ENCODE peak calls at places on chromosomes 12 and 14, in four cellular contexts. E, C, U and F are unnamed samples.

GRCh38 chr14:53696217-53696965 is 260.2 kb downstream of the BMP4 start:
- DNase-seq in E (no peak), C (no peak), U (peak; percentile 1), F (no peak)

GRCh38 chr14:58697927-58698641 is 60.3 kb downstream of the DACT1 start:
- DNase-seq in E (peak; percentile 42), C (no peak), U (no peak), F (no peak)

GRCh38 chr14:24311837-24312615 is 724 bp downstream of the LTB4R start:
- DNase-seq in E (no peak), C (no peak), U (no peak), F (no peak)

GRCh38 chr12:32273712-32274111 is 125.6 kb upstream of the FGD4 start:
- DNase-seq in E (peak; percentile 25), C (no peak), U (no peak), F (no peak)

GRCh38 chr12:84910549-84911241 is 1.9 kb downstream of the SLC6A15 start:
- DNase-seq in E (no peak), C (no peak), U (peak; percentile 22), F (no peak)

GRCh38 chr12:38906482-38907170 is 1.2 kb upstream of the CPNE8 start:
- DNase-seq in E (peak; percentile 94), C (peak; percentile 88), U (peak; percentile 80), F (peak; percentile 36)

GRCh38 chr14:22276913-22277816 is 311.9 kb downstream of the DAD1 start:
- DNase-seq in E (no peak), C (no peak), U (no peak), F (no peak)

GRCh38 chr12:47942327-47943230 is 20.8 kb upstream of the TMEM106C start:
- DNase-seq in E (no peak), C (peak; percentile 27), U (no peak), F (no peak)

GRCh38 chr12:33825442-33825841 is 196.9 kb upstream of the ALG10 start:
- DNase-seq in E (no peak), C (no peak), U (no peak), F (no peak)

GRCh38 chr12:86710110-86710509 is 453.9 kb upstream of the MGAT4C start:
- DNase-seq in E (no peak), C (no peak), U (peak; percentile 29), F (no peak)

GRCh38 chr12:123998960-123999359 is 25.9 kb downstream of the ZNF664 start:
- DNase-seq in E (no peak), C (peak; percentile 34), U (peak; percentile 26), F (no peak)

GRCh38 chr14:94048676-94049624 is 22.8 kb downstream of the OTUB2 start:
- DNase-seq in E (no peak), C (no peak), U (no peak), F (no peak)

GRCh38 chr12:64531665-64532334 is 78.5 kb upstream of the RASSF3 start:
- DNase-seq in E (no peak), C (no peak), U (no peak), F (no peak)

GRCh38 chr14:78104130-78104529 is 66.0 kb upstream of the NRXN3 start:
- DNase-seq in E (no peak), C (no peak), U (no peak), F (no peak)

GRCh38 chr12:13435535-13435934 is 239.0 kb downstream of the EMP1 start:
- DNase-seq in E (no peak), C (no peak), U (no peak), F (no peak)

GRCh38 chr12:94762259-94762942 is 112.0 kb upstream of the TMCC3 start:
- DNase-seq in E (no peak), C (no peak), U (no peak), F (peak; percentile 91)

GRCh38 chr12:124044809-124045321 is 71.8 kb downstream of the ZNF664 start:
- DNase-seq in E (no peak), C (no peak), U (no peak), F (peak; percentile 67)

GRCh38 chr12:123761841-123762714 is at the start of gene DNAH10:
- DNase-seq in E (peak; percentile 54), C (no peak), U (peak; percentile 6), F (no peak)

GRCh38 chr14:105077649-105077995 is 12.4 kb upstream of the GPR132 start:
- DNase-seq in E (no peak), C (no peak), U (no peak), F (no peak)

GRCh38 chr12:12734054-12734453 is 16.9 kb downstream of the CDKN1B start:
- DNase-seq in E (no peak), C (no peak), U (peak; percentile 76), F (no peak)

GRCh38 chr12:130608132-130608531 is 108.0 kb downstream of the RIMBP2 start:
- DNase-seq in E (no peak), C (no peak), U (no peak), F (no peak)

GRCh38 chr12:81086342-81086741 is 8.5 kb downstream of the ACSS3 start:
- DNase-seq in E (no peak), C (peak; percentile 29), U (no peak), F (no peak)

GRCh38 chr14:103109789-103110415 is 13.4 kb upstream of the TNFAIP2 start:
- DNase-seq in E (no peak), C (peak; percentile 58), U (peak; percentile 76), F (no peak)

GRCh38 chr12:89016970-89017778 is 335.1 kb downstream of the DUSP6 start:
- DNase-seq in E (peak; percentile 42), C (peak; percentile 44), U (peak; percentile 53), F (no peak)

GRCh38 chr12:79983492-79983891 is 48.6 kb upstream of the PPP1R12A start:
- DNase-seq in E (no peak), C (no peak), U (peak; percentile 99), F (peak; percentile 40)

GRCh38 chr12:130121246-130122005 is 40.8 kb upstream of the FZD10 start:
- DNase-seq in E (no peak), C (no peak), U (no peak), F (no peak)

GRCh38 chr12:78403681-78404080 is 460.9 kb upstream of the SYT1 start:
- DNase-seq in E (no peak), C (no peak), U (peak; percentile 87), F (no peak)

GRCh38 chr12:106645074-106645421 is 62.2 kb downstream of the RFX4 start:
- DNase-seq in E (peak; percentile 78), C (no peak), U (peak; percentile 18), F (peak; percentile 12)

GRCh38 chr14:71621276-71621675 is 311.0 kb upstream of the RGS6 start:
- DNase-seq in E (no peak), C (no peak), U (peak; percentile 52), F (no peak)

GRCh38 chr12:93427779-93428564 is 13.8 kb downstream of the UBE2N start:
- DNase-seq in E (no peak), C (no peak), U (peak; percentile 52), F (no peak)

GRCh38 chr12:98645572-98646067 is 530 bp downstream of the APAF1 start:
- DNase-seq in E (peak; percentile 50), C (peak; percentile 25), U (no peak), F (no peak)

GRCh38 chr14:47438650-47439140 is 236.7 kb downstream of the MDGA2 start:
- DNase-seq in E (no peak), C (no peak), U (peak; percentile 83), F (no peak)

GRCh38 chr12:39178837-39179236 is 264.1 kb downstream of the KIF21A start:
- DNase-seq in E (no peak), C (no peak), U (no peak), F (no peak)

GRCh38 chr12:4954632-4955354 is 45.1 kb downstream of the KCNA1 start:
- DNase-seq in E (no peak), C (no peak), U (no peak), F (no peak)

GRCh38 chr14:69263364-69263763 is 3.4 kb downstream of the GALNT16 start:
- DNase-seq in E (no peak), C (peak; percentile 66), U (peak; percentile 89), F (no peak)

DNA sequence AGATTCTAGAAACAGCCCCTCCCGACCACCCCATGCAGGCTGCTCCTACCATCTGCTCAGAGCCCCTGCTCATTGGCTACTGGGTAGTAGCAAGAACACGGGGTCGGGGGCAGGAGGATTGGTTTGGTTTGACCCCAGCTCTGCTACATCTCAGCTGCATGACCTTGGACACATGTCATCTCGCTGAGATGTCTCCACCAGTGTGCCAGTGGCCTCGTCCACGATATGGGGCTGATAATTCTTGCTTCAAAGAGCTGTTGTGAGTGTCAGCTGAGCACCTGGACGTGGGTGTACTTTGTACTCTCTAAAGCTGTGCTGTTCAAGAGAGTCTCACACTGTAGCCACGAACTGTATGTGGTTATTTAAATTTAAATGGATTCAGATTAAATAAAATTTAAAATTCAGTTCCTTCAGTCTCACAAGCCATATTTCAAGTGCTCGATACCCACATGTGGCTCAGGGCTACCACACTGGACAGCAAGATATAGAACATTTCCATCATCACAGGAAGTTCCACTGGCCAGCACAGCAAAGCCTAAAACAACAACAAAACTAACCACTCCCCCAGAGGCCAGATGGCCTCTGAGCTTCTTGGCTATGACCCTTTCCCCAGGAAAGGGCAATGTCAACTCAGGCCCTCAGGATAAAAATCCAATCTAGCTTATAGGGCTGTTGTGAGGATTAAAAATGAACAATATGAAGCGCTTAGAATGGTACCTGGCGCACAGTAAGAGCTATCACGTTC is 18.6 kb downstream of the LTBP2 start:
- DNase-seq in E (no peak), C (no peak), U (no peak), F (no peak)
- H3K27ac ChIP-seq in E (peak overlapping the region; percentile 50), C (no peak overlapping the region), U (no peak overlapping the region), F (no peak overlapping the region)

GRCh38 chr12:71748081-71748850 is 6.4 kb upstream of the RAB21 start:
- DNase-seq in E (no peak), C (no peak), U (no peak), F (no peak)
- H3K27ac ChIP-seq in E (no peak overlapping the region), C (no peak overlapping the region), U (no peak overlapping the region), F (no peak overlapping the region)

GRCh38 chr12:25827747-25828146 is 130.7 kb upstream of the RASSF8 start:
- DNase-seq in E (no peak), C (no peak), U (no peak), F (no peak)

GRCh38 chr12:25830456-25830855 is 128.0 kb upstream of the RASSF8 start:
- DNase-seq in E (no peak), C (no peak), U (no peak), F (no peak)

GRCh38 chr12:25829192-25829591 is 129.3 kb upstream of the RASSF8 start:
- DNase-seq in E (no peak), C (peak; percentile 13), U (peak; percentile 91), F (peak; percentile 69)

GRCh38 chr12:25827141-25827540 is 131.3 kb upstream of the RASSF8 start:
- DNase-seq in E (no peak), C (no peak), U (no peak), F (no peak)

GRCh38 chr12:25828188-25828587 is 130.3 kb upstream of the RASSF8 start:
- DNase-seq in E (no peak), C (no peak), U (no peak), F (no peak)
- H3K27ac ChIP-seq in E (no peak overlapping the region), C (no peak overlapping the region), U (no peak overlapping the region), F (no peak overlapping the region)

DNA sequence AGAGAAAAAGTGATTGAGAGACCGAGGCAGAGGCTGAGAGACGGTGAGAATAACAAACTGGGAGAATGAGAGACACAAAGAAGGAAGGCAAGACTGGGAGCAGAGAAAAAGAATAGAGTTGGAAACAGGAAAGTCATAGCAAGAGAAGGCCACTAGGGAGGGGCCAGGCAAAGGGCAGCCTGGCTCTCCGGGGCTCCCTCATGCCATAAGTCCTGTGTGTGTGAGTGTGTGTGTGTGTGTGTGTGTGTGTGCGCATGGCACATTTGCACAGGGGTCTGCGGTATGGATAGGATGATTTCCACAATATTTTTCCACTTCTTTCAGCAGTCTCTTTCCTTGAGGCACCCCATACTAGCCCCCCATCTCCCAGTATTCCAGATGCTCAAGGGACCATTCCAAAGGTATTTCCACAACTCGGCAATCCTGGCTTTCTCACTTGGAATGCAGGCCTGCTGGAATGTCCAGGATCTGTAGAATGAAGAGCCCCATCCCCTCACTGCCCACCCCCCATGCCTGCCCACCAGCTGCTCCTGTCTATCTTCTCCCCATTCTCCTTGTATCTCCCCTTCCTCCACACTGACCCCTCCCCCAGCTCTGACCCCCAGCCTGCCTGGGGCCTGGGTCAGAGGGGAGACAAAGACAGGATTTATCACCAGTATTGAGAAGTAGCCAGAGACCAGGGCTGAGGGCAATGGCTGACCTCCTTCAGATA is 9.0 kb downstream of the GPR84 start:
- DNase-seq in E (no peak), C (no peak), U (no peak), F (no peak)
- H3K27ac ChIP-seq in E (no peak overlapping the region), C (no peak overlapping the region), U (no peak overlapping the region), F (no peak overlapping the region)